ENCODE peak calls at places on chromosomes 5 and 9, in four cellular contexts. B, H, N and Z are unnamed samples.

GRCh38 chr9:123872710-123873109 is 57.2 kb downstream of the DENND1A start:
- DNase-seq in B (no peak), H (no peak), N (no peak), Z (no peak)

GRCh38 chr5:138903113-138903789 is 28.1 kb upstream of the LRRTM2 start:
- DNase-seq in B (peak), H (no peak), N (no peak), Z (no peak)

GRCh38 chr5:138929571-138929955 is 54.4 kb upstream of the LRRTM2 start:
- DNase-seq in B (no peak), H (no peak), N (no peak), Z (no peak)

GRCh38 chr5:7686794-7687193 is 164.1 kb downstream of the CFAP90 start:
- DNase-seq in B (no peak), H (peak), N (no peak), Z (no peak)

GRCh38 chr9:99778308-99778707 is 43.4 kb upstream of the NR4A3 start:
- DNase-seq in B (peak), H (no peak), N (no peak), Z (no peak)

GRCh38 chr9:98129451-98129881 is 10.4 kb upstream of the TRIM14 start:
- DNase-seq in B (no peak), H (peak), N (no peak), Z (no peak)

GRCh38 chr9:128912270-128912853 is 8.4 kb upstream of the PHYHD1 start:
- DNase-seq in B (peak), H (peak), N (peak), Z (peak)

GRCh38 chr5:91098581-91098980 is 284.5 kb downstream of the ARRDC3 start:
- DNase-seq in B (no peak), H (no peak), N (no peak), Z (no peak)

GRCh38 chr5:176530983-176531901 is 6.0 kb downstream of the RNF44 start:
- DNase-seq in B (no peak), H (no peak), N (no peak), Z (no peak)

GRCh38 chr9:17075758-17076485 is 58.9 kb upstream of the CNTLN start:
- DNase-seq in B (no peak), H (peak), N (no peak), Z (no peak)

GRCh38 chr9:17075146-17075757 is 59.6 kb upstream of the CNTLN start:
- DNase-seq in B (no peak), H (no peak), N (no peak), Z (no peak)
- H2BK15ac ChIP-seq in B (no peak), H (no peak), N (no peak), Z (no peak)

DNA sequence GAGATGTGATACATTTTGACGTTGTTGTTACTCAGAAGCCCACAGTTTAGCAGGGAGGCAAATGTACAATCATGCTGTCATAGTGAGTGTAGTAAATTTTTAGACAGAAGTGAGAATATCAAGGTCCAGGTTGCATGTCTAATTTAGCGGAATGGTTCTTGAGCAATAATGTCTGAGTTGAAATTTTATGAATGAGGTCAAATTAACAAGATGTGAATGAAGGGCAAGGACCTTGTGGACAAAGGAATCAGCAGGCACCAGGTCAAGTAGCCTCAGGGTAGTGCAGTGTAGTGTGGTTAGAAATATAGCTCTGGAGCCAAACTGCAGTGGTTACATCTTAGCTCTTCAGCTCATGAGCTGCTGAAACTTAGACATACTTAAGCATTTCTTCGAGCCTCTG is 36.2 kb downstream of the TNFSF8 start:
- DNase-seq in B (no peak), H (no peak), N (no peak), Z (no peak)
- H3K23ac ChIP-seq in B (no peak), H (peak), N (no peak), Z (no peak)

GRCh38 chr9:136546697-136547481 is 1.0 kb upstream of the NOTCH1 start:
- DNase-seq in B (peak), H (peak), N (peak), Z (peak)

GRCh38 chr9:136545966-136546696 is at the start of gene NOTCH1:
- DNase-seq in B (peak), H (peak), N (peak), Z (no peak)

GRCh38 chr9:136544549-136545064 is 1.2 kb downstream of the NOTCH1 start:
- DNase-seq in B (peak), H (no peak), N (no peak), Z (no peak)

GRCh38 chr9:136543830-136544548 is 1.9 kb downstream of the NOTCH1 start:
- DNase-seq in B (no peak), H (no peak), N (no peak), Z (no peak)

DNA sequence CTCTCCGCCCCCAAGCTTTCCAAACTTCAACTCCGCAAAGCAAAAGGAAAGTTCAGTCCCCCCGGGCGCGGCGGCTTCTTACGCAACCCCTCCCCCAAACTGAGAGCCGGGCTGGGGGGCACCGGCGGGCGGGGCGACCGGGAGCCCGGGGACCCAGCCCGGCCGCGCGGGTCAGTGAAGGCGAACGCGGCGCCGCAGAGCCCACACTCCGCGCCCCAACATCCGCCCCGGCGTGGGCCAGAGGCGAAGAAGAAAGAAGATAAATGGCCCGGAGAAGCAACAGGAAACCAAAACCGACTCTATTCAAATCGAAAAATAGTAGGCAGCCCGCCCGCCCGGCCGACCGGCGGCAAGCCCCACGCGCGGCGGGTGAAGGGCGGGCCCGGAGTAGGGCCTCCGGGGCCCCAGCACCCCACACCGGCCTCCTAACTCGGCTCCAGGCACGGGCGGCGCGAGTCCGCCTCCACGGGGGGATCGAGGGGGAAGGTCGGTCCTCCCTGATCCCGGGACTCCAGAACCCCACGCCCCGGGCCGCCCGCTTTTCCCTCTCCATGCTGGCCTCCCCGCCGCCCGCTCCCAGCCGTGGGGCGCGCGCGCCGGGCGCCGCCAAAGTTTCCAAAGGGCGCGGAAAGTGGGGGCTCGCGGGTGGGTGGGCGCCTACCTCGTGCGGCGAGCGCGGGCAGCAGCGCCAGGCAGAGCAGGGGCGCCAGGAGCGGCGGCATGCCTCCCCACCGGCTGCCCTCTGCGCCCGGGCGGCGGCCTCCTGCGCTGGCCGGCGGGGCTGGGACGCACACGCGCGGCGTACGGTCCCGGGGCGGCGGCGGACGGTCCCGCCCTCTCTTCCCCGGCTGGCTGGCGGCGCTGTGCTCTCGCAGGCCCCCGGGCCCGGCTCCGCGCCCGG is 533 bp downstream of the NOTCH1 start:
- DNase-seq in B (peak), H (no peak), N (no peak), Z (no peak)
- H2BK15ac ChIP-seq in B (no peak), H (no peak), N (no peak), Z (no peak)

DNA sequence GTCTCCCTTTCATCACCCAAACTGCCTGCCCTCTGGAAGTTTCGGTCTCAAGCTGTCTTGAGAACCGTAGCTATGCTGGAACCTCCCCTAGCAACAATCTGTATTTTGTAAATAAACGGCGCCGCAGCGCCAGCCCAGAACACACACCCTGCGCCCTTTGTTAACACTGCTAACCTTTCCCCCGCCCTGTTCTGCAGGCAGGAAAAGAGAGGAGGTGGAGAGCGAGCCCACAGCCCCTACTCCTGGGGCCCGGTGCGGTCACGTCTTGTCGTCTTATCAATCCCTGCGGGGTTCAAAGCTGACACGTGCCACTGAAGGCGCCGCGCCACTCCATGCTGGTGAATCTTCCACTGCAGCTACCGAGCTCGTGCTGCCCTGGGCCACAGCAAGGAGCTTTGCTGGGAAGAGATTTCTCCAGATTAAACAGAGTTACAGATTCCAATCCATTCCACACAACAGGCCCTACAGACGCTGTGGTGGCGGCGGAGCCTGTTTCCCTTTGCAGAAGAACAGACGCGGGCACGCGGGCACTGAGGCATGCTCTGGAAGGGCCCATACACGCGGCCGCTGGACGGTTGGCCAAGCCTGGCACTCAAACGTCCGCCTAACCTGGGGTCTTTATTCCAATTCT is 25.3 kb downstream of the ZDHHC11B start:
- DNase-seq in B (peak), H (peak), N (peak), Z (no peak)
- H3K23ac ChIP-seq in B (no peak), H (no peak), N (no peak), Z (no peak)

GRCh38 chr5:172723508-172723907 is 47.5 kb downstream of the DUSP1 start:
- DNase-seq in B (no peak), H (no peak), N (no peak), Z (no peak)

GRCh38 chr5:172722309-172722815 is 48.6 kb downstream of the DUSP1 start:
- DNase-seq in B (peak), H (peak), N (no peak), Z (no peak)

GRCh38 chr5:172719211-172719610 is 51.8 kb downstream of the DUSP1 start:
- DNase-seq in B (no peak), H (no peak), N (no peak), Z (no peak)

GRCh38 chr5:172720655-172721054 is 50.3 kb downstream of the DUSP1 start:
- DNase-seq in B (no peak), H (no peak), N (no peak), Z (no peak)

GRCh38 chr5:172721455-172722308 is 49.3 kb downstream of the DUSP1 start:
- DNase-seq in B (peak), H (no peak), N (no peak), Z (no peak)
- H2BK15ac ChIP-seq in B (no peak), H (no peak), N (no peak), Z (no peak)

DNA sequence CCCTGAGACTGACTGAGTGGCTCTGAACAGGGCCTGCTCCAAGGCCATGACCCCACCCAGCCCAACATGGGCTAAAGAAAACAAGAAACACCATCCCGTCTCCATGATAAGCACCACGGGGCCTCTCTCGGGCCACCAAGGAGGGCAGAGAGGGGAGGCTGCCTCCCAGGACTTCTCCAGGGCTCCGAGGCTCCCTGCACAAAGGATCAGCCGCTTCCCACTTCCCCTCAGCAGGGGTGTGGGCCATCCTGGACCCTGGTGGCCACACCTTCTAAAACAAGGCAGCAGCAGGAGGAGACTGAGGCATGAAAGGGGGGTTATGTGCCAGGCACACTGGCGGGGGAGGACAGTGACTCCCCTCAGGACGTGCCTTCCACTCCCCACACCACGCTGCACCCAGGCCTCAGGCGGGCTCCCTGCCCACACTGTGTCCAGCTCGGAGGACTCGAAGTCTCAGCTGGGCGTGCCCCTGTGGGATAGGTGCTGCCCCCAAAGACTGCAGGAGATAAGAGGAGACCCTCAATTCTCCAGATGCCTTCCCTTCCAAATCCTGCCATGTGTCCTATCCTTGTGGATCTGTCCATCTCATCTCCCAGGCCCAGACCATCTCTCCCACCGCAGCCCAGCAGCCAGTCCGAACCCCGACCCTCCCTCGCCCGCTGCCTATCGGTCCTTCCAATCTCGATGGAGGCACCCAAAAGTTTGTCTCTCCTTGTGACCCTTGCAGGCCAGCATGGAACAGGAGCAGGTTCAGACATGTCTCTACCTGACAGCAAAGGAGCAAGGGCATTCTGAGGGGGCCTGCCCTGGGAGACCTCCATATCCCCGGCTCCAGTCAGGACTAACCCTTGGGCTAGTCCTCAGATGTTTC is 51.2 kb downstream of the SEMA4D start:
- DNase-seq in B (no peak), H (no peak), N (no peak), Z (no peak)
- H3K23ac ChIP-seq in B (no peak), H (no peak), N (no peak), Z (no peak)

GRCh38 chr5:108562205-108562454 is 180.2 kb upstream of the FBXL17 start:
- DNase-seq in B (no peak), H (no peak), N (no peak), Z (no peak)
- H2BK15ac ChIP-seq in B (no peak), H (no peak), N (no peak), Z (no peak)

DNA sequence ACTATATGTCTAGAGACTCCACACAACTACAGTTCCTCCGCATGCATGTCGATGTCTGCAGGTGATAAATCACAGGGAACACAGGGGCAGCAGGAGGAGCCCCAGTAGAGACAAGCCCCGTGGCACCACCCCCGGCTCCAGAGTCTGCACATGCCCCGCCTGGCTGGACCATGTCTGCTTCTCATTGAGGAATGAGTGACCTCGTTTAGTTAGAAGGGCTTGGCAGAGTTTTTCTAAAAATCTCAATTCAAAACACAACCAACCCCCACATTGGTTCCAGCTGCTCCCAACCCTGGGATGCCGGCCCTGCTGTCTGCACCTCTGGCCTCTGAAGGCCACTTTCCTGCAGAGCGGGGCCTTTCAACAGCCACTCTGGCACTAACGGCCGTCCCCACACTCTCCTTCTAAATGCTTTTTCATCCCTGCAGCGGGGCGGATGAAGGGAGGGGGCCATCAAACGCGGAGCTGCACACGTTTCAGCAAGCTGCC is 106.4 kb downstream of the ROR2 start:
- DNase-seq in B (no peak), H (no peak), N (no peak), Z (no peak)
- H3K23ac ChIP-seq in B (no peak), H (no peak), N (no peak), Z (no peak)

DNA sequence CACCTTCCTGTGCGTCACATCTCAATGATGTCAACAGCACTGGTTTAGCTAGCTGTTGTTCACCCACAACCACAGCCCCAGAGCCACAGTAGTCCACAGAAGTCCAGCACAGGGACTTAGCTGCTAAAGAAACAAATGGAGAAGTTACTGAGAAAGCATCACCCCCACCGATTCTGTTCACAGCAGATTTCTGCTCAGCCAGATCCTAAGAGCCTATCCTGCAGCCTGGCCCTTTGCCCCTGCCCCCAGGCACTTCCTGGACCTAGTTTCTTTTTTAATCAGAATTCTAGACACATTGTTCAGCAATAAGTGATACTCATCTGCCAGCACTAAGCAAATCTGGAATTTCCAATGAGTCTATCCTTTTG is 7.4 kb downstream of the B4GALT1 start:
- DNase-seq in B (peak), H (no peak), N (no peak), Z (no peak)
- H2BK15ac ChIP-seq in B (no peak), H (no peak), N (no peak), Z (no peak)